ENCODE peak calls at places on chromosomes 4 and X, in ten cellular contexts. V is HCT116, C is uterus, T is right lobe of liver, J is ovary, M is endothelial cell of umbilical vein, E is IMR-90, R is adrenal gland, H is testis, A is stomach. D is an unnamed sample.

GRCh38 chr4:81215219-81215892 is at the start of gene PRKG2:
- DNase-seq in V (no peak), C (no peak), T (no peak), J (no peak), M (no peak), E (no peak), R (no peak), H (peak; percentile 19), A (no peak), D (peak; percentile 88)

GRCh38 chr4:164997324-164997723 is 19.9 kb upstream of the TRIM61 start:
- DNase-seq in V (peak; percentile 40), C (no peak), T (no peak), J (no peak), M (no peak), E (no peak), R (no peak), H (no peak), A (no peak), D (no peak)

GRCh38 chr4:110787109-110787508 is 164.2 kb upstream of the PITX2 start:
- DNase-seq in V (no peak), C (no peak), T (no peak), J (no peak), M (no peak), E (peak; percentile 14), R (no peak), H (no peak), A (no peak), D (no peak)

GRCh38 chr4:181261279-181261678 is 981.9 kb upstream of the TENM3 start:
- DNase-seq in V (no peak), C (no peak), T (no peak), J (no peak), M (no peak), E (peak; percentile 32), R (no peak), H (no peak), A (no peak), D (no peak)

GRCh38 chr4:8510191-8510590 is 69.6 kb downstream of the TRMT44 start:
- DNase-seq in V (no peak), C (no peak), T (no peak), J (no peak), M (no peak), E (no peak), R (no peak), H (no peak), A (no peak), D (no peak)

GRCh38 chr4:62274782-62275181 is 1074.7 kb downstream of the ADGRL3 start:
- DNase-seq in V (no peak), C (no peak), T (no peak), J (no peak), M (no peak), E (no peak), R (no peak), H (no peak), A (no peak), D (no peak)

GRCh38 chr4:165875446-165875845 is 2.4 kb downstream of the TLL1 start:
- DNase-seq in V (no peak), C (no peak), T (no peak), J (no peak), M (no peak), E (no peak), R (no peak), H (no peak), A (no peak), D (no peak)

GRCh38 chr4:75985116-75985515 is 5.6 kb downstream of the SDAD1 start:
- DNase-seq in V (no peak), C (no peak), T (no peak), J (no peak), M (no peak), E (peak; percentile 96), R (no peak), H (no peak), A (no peak), D (no peak)

GRCh38 chr4:2332201-2332975 is 70.5 kb upstream of the MXD4 start:
- DNase-seq in V (no peak), C (no peak), T (no peak), J (no peak), M (no peak), E (no peak), R (peak; percentile 38), H (no peak), A (no peak), D (no peak)

GRCh38 chrX:33339219-33339618 is 127.9 kb upstream of the DMD start:
- DNase-seq in V (no peak), C (no peak), T (no peak), J (no peak), M (no peak), E (peak; percentile 16), R (no peak), H (no peak), A (no peak), D (no peak)

GRCh38 chr4:111957992-111958391 is 187.3 kb upstream of the FAM241A start:
- DNase-seq in V (no peak), C (no peak), T (no peak), J (no peak), M (no peak), E (no peak), R (no peak), H (no peak), A (no peak), D (no peak)
- H3K4me3 ChIP-seq in V (no peak overlapping the region), C (no peak overlapping the region), T (no peak overlapping the region), J (no peak overlapping the region), M (no peak overlapping the region), E (no peak overlapping the region), R (no peak overlapping the region), H (no peak overlapping the region), A (no peak overlapping the region), D (no peak overlapping the region)

GRCh38 chr4:99946346-99947189 is at the start of gene DNAJB14:
- DNase-seq in V (peak; percentile 55), C (peak; percentile 59), T (peak; percentile 87), J (peak; percentile 77), M (peak; percentile 81), E (peak; percentile 69), R (peak; percentile 78), H (peak; percentile 66), A (peak; percentile 83), D (peak; percentile 60)
- TF ChIP-seq POLR2A in V (peak; percentile 57), C (no peak), T (peak; percentile 71), J (peak; percentile 14), M (peak; percentile 58), E (peak; percentile 41), R (peak; percentile 60), H (no peak), A (no peak), D (no peak)

GRCh38 chr4:139524062-139524631 is 31.9 kb downstream of the SETD7 start:
- DNase-seq in V (no peak), C (no peak), T (no peak), J (no peak), M (no peak), E (peak; percentile 28), R (no peak), H (no peak), A (no peak), D (no peak)

GRCh38 chr4:139526928-139527327 is 29.1 kb downstream of the SETD7 start:
- DNase-seq in V (no peak), C (no peak), T (no peak), J (no peak), M (no peak), E (no peak), R (no peak), H (no peak), A (no peak), D (no peak)

GRCh38 chr4:139525414-139525813 is 30.6 kb downstream of the SETD7 start:
- DNase-seq in V (no peak), C (no peak), T (no peak), J (no peak), M (no peak), E (no peak), R (no peak), H (no peak), A (no peak), D (no peak)

GRCh38 chr4:139530833-139531427 is 25.1 kb downstream of the SETD7 start:
- DNase-seq in V (peak; percentile 13), C (peak; percentile 35), T (peak; percentile 31), J (no peak), M (peak; percentile 50), E (no peak), R (peak; percentile 79), H (peak; percentile 50), A (peak; percentile 65), D (no peak)

DNA sequence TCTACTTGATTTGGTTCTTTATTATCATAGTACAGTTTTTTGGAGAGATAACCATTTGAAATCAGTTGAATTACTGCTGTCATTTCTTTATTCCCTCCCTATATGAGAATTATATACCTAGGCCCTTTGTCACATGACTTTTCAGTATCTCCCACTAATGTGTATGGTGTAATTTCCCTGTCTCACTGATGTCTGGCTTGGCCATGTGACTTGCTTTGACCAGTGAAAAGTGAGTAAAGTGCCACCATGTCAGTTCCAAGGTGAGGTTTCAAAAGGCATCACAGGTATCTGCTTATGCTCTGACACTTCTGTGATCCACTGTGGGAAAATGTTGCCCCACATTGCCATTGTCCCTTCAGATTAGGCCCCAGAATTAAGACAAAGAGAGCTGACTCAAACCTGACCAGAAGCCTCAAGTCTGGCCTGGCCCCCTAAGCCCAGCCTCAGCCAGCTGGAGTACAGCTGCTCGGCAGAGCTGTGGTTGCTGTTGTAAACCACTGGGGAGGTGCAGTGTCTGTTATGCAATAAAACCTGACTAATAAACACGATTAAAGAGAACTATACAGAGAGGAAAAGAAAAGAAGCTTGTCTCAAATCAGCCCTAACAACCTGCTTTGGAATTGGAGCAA is 27.5 kb downstream of the SETD7 start:
- DNase-seq in V (no peak), C (peak; percentile 40), T (no peak), J (peak; percentile 72), M (no peak), E (peak; percentile 96), R (no peak), H (peak; percentile 33), A (peak; percentile 45), D (no peak)
- TF ChIP-seq CTCF in V (no peak), C (no peak), T (no peak), J (no peak), M (no peak), E (no peak), R (no peak), H (no peak), A (no peak), D (no peak)

GRCh38 chr4:153427363-153428071 is 38.6 kb upstream of the TMEM131L start:
- DNase-seq in V (no peak), C (no peak), T (no peak), J (no peak), M (no peak), E (peak; percentile 56), R (no peak), H (no peak), A (no peak), D (no peak)

GRCh38 chr4:153434190-153434589 is 32.0 kb upstream of the TMEM131L start:
- DNase-seq in V (no peak), C (no peak), T (no peak), J (no peak), M (no peak), E (no peak), R (no peak), H (no peak), A (no peak), D (no peak)

GRCh38 chr4:153428816-153429592 is 37.2 kb upstream of the TMEM131L start:
- DNase-seq in V (no peak), C (peak; percentile 33), T (no peak), J (no peak), M (no peak), E (peak; percentile 18), R (no peak), H (no peak), A (no peak), D (no peak)

GRCh38 chr4:153433753-153434105 is 32.4 kb upstream of the TMEM131L start:
- DNase-seq in V (no peak), C (no peak), T (no peak), J (no peak), M (no peak), E (no peak), R (no peak), H (no peak), A (no peak), D (no peak)

GRCh38 chr4:153432971-153433752 is 33.0 kb upstream of the TMEM131L start:
- DNase-seq in V (peak; percentile 77), C (peak; percentile 57), T (peak; percentile 75), J (peak; percentile 21), M (peak; percentile 45), E (peak; percentile 64), R (peak; percentile 92), H (peak; percentile 32), A (peak; percentile 83), D (peak; percentile 86)
- H3K4me3 ChIP-seq in V (peak overlapping the region; percentile 32), C (no peak overlapping the region), T (peak overlapping the region; percentile 19), J (no peak overlapping the region), M (no peak overlapping the region), E (no peak overlapping the region), R (no peak overlapping the region), H (no peak overlapping the region), A (peak overlapping the region; percentile 23), D (no peak overlapping the region)

D was measured in lower leg skin.